ENCODE peak calls at places on chromosome 5, in four cellular contexts. J is colonic mucosa, N is spleen, A is mesothelial cell of epicardium. K is an unnamed sample.
A peak's percentile ranks its signal among the peaks of the same experiment; 100 is the strongest.

GRCh38 chr5:6583049-6583880 is 49.6 kb downstream of the NSUN2 start:
- DNase-seq in J (no peak), N (no peak), A (peak; percentile 51), K (peak; percentile 27)

GRCh38 chr5:10936081-10936480 is 175.0 kb upstream of the DAP start:
- DNase-seq in J (no peak), N (no peak), A (no peak), K (no peak)

GRCh38 chr5:134784946-134785620 is 26.5 kb downstream of the DDX46 start:
- DNase-seq in J (no peak), N (no peak), A (no peak), K (no peak)

GRCh38 chr5:39214912-39215709 is 4.3 kb downstream of the FYB1 start:
- DNase-seq in J (no peak), N (no peak), A (no peak), K (no peak)

GRCh38 chr5:108311682-108312081 is 70.2 kb downstream of the FBXL17 start:
- DNase-seq in J (no peak), N (no peak), A (no peak), K (no peak)

GRCh38 chr5:10949856-10950630 is 189.0 kb upstream of the DAP start:
- DNase-seq in J (no peak), N (no peak), A (no peak), K (no peak)

GRCh38 chr5:81213070-81213469 is 20.1 kb upstream of the CKMT2 start:
- DNase-seq in J (no peak), N (no peak), A (no peak), K (no peak)

GRCh38 chr5:150075806-150076205 is 10.5 kb downstream of the CSF1R start:
- DNase-seq in J (peak; percentile 10), N (peak; percentile 38), A (no peak), K (no peak)

GRCh38 chr5:25128606-25129005 is 483.8 kb upstream of the CDH10 start:
- DNase-seq in J (no peak), N (no peak), A (no peak), K (no peak)

GRCh38 chr5:78821519-78821918 is 163.6 kb downstream of the ARSB start:
- DNase-seq in J (no peak), N (no peak), A (no peak), K (no peak)

GRCh38 chr5:24232929-24233328 is 411.8 kb downstream of the CDH10 start:
- DNase-seq in J (no peak), N (no peak), A (no peak), K (no peak)

GRCh38 chr5:138179277-138179857 is 455 bp downstream of the KIF20A start:
- DNase-seq in J (peak; percentile 22), N (no peak), A (no peak), K (no peak)

GRCh38 chr5:179221196-179221876 is 123.9 kb downstream of the ADAMTS2 start:
- DNase-seq in J (no peak), N (peak; percentile 67), A (no peak), K (no peak)

GRCh38 chr5:58462154-58462553 is 2.3 kb upstream of the PLK2 start:
- DNase-seq in J (peak; percentile 73), N (no peak), A (no peak), K (no peak)

GRCh38 chr5:123421773-123422172 is 1.4 kb downstream of the CEP120 start:
- DNase-seq in J (no peak), N (no peak), A (no peak), K (no peak)

GRCh38 chr5:136135536-136135935 is 2.9 kb downstream of the SMAD5 start:
- DNase-seq in J (no peak), N (no peak), A (no peak), K (no peak)

GRCh38 chr5:40224421-40224820 is 455.3 kb upstream of the PTGER4 start:
- DNase-seq in J (no peak), N (no peak), A (no peak), K (no peak)

GRCh38 chr5:68220260-68220659 is 4.7 kb downstream of the PIK3R1 start:
- DNase-seq in J (no peak), N (no peak), A (no peak), K (no peak)

GRCh38 chr5:135462304-135462703 is 10.2 kb upstream of the TIFAB start:
- DNase-seq in J (peak; percentile 51), N (peak; percentile 61), A (no peak), K (no peak)

GRCh38 chr5:172643392-172643871 is 2.4 kb downstream of the NEURL1B start:
- DNase-seq in J (no peak), N (peak; percentile 10), A (no peak), K (no peak)

GRCh38 chr5:153796527-153796926 is 242.2 kb downstream of the FAM114A2 start:
- DNase-seq in J (no peak), N (no peak), A (no peak), K (no peak)

GRCh38 chr5:100761192-100761591 is 141.9 kb downstream of the ST8SIA4 start:
- DNase-seq in J (no peak), N (no peak), A (no peak), K (no peak)

GRCh38 chr5:55294935-55295334 is 12.6 kb downstream of the DHX29 start:
- DNase-seq in J (no peak), N (no peak), A (no peak), K (no peak)

GRCh38 chr5:3004361-3005080 is 253.0 kb upstream of the IRX2 start:
- DNase-seq in J (no peak), N (no peak), A (no peak), K (no peak)

GRCh38 chr5:139659673-139660072 is 11.5 kb downstream of the CXXC5 start:
- DNase-seq in J (no peak), N (no peak), A (peak; percentile 45), K (no peak)

GRCh38 chr5:39113354-39113953 is 39.3 kb upstream of the RICTOR start:
- DNase-seq in J (no peak), N (no peak), A (no peak), K (no peak)

GRCh38 chr5:91280942-91281269 is 102.2 kb downstream of the ARRDC3 start:
- DNase-seq in J (no peak), N (no peak), A (no peak), K (no peak)

GRCh38 chr5:135199919-135200318 is 165.9 kb upstream of the PITX1 start:
- DNase-seq in J (no peak), N (no peak), A (no peak), K (no peak)

GRCh38 chr5:95892784-95893354 is 68.8 kb downstream of the ELL2 start:
- DNase-seq in J (peak; percentile 55), N (no peak), A (no peak), K (no peak)
- TF ChIP-seq CTCF in J (peak; percentile 44), N (peak; percentile 29), A (no peak), K (no peak)

GRCh38 chr5:1216918-1217295 is 8.3 kb upstream of the SLC6A18 start:
- DNase-seq in J (no peak), N (no peak), A (no peak), K (no peak)

GRCh38 chr5:1214936-1215220 is 10.3 kb upstream of the SLC6A18 start:
- DNase-seq in J (no peak), N (peak; percentile 20), A (no peak), K (no peak)

GRCh38 chr5:1216211-1216917 is 8.8 kb upstream of the SLC6A18 start:
- DNase-seq in J (no peak), N (no peak), A (no peak), K (no peak)

GRCh38 chr5:1214163-1214935 is 10.8 kb upstream of the SLC6A18 start:
- DNase-seq in J (no peak), N (peak; percentile 60), A (no peak), K (no peak)

DNA sequence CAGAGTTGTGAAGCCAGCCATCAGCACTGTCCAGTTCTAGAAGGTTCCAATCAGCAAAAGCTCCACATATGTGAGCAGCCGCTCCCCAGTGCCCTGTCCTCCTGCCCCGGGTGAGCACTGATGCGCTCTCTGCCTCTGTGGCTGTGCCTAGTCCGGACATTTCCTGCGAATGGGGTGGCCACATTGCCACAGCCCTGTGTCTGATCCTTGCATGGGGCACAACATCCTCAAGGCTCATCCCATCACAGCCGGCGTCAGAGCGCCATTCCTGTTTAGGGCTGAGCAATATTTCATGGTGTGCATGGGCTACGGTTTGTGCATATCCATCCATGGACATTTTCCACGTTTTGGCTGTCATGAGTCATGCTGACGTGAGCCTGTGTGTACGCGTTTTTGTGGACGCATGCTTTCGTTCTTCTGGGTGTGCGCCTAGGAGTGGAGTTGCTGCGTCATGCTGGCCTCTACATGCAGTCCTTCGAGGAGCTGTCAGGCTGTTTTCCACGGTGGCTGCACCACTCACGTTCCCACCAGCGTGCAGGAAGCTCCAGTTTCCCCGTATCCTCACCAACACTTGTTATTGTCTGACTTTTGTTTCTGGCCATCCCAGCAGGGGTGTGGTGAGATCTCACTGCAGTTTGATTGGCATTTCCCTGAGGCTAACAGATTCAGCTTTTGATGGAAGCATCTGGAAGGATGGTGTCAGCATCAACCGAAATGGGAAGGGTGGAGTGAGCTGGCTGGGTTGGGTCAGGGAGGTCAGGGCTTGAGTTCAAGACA is 9.7 kb upstream of the SLC6A18 start:
- DNase-seq in J (no peak), N (peak; percentile 45), A (no peak), K (no peak)
- TF ChIP-seq CTCF in J (no peak), N (no peak), A (no peak), K (no peak)

GRCh38 chr5:1504244-1504595 is 19.5 kb downstream of the LPCAT1 start:
- DNase-seq in J (no peak), N (no peak), A (no peak), K (peak; percentile 33)
- TF ChIP-seq CTCF in J (no peak), N (no peak), A (no peak), K (no peak)

DNA sequence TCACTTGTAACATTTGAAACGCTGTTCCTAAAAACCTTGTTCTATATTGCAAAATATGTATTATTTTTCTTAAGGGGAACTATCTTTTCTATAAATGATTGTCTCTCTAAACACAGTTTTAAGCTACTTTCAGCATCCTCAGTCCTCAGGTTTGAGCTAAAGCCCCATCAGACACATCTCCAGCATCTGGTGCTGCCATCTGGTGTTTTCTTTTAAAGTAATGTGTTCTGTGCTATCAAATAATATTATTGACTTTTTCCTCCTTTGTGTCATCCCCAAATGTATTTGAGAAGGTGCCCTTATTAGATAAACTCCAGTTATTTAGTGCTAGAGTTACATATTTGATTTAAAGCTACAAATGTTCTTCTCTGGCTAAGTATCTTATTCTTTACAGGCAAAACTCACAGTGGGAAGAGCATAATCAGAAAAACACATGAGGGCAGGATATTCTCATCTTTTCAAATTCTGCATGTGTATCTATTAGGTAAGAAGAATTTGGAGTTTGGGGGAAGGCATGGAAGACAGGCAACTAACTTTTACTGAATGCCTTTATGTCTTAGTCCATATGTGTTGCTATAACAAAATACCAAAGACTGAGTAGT is 27.5 kb downstream of the ZNF474 start:
- DNase-seq in J (no peak), N (no peak), A (no peak), K (no peak)
- TF ChIP-seq CTCF in J (no peak), N (no peak), A (no peak), K (no peak)

GRCh38 chr5:32916648-32917047 is 205.5 kb downstream of the NPR3 start:
- DNase-seq in J (no peak), N (no peak), A (no peak), K (no peak)
- TF ChIP-seq CTCF in J (no peak), N (no peak), A (no peak), K (no peak)

GRCh38 chr5:1670342-1670741 is 129.3 kb downstream of the MRPL36 start:
- DNase-seq in J (no peak), N (no peak), A (no peak), K (no peak)
- TF ChIP-seq CTCF in J (no peak), N (no peak), A (no peak), K (no peak)

GRCh38 chr5:131579917-131580671 is 54.9 kb downstream of the RAPGEF6 start:
- DNase-seq in J (no peak), N (no peak), A (no peak), K (no peak)
- TF ChIP-seq CTCF in J (no peak), N (no peak), A (no peak), K (no peak)

GRCh38 chr5:167961731-167962130 is 329.7 kb upstream of the WWC1 start:
- DNase-seq in J (no peak), N (no peak), A (no peak), K (no peak)
- TF ChIP-seq CTCF in J (no peak), N (no peak), A (no peak), K (no peak)

K was measured in activated B cell treated with CpG ODN at 0.5 μM for 24 hours.